ENCODE peak calls at places on chromosomes 5 and 9, in nine cellular contexts. K is neural progenitor cell, N is GM23248, W is GM23338, B is OCI-LY7, J is MM.1S, Z is hepatocyte, D is HCT116, Y is SK-N-SH. H is an unnamed sample.

GRCh38 chr9:86277072-86277471 is 5.3 kb downstream of the ISCA1 start:
- DNase-seq in Y (no peak), N (no peak), K (no peak), B (no peak), Z (no peak), W (no peak), D (no peak), J (no peak), H (no peak)

GRCh38 chr9:23343226-23343625 is 482.8 kb downstream of the ELAVL2 start:
- DNase-seq in N (no peak), D (no peak), J (no peak), K (no peak), Y (no peak), Z (no peak), B (no peak), W (no peak), H (no peak)

GRCh38 chr5:42993516-42994284 is 46.4 kb downstream of the ANXA2R start:
- DNase-seq in B (peak; percentile 46), D (no peak), K (peak; percentile 37), W (no peak), Z (no peak), J (peak; percentile 64), Y (no peak), N (peak; percentile 48), H (no peak)

GRCh38 chr5:10689391-10690081 is 71.5 kb downstream of the DAP start:
- DNase-seq in D (no peak), Y (peak; percentile 60), J (peak; percentile 10), K (peak; percentile 66), W (peak; percentile 86), N (peak; percentile 62), B (peak; percentile 40), Z (no peak), H (peak; percentile 68)

GRCh38 chr5:172525633-172526360 is 71.5 kb upstream of the SH3PXD2B start:
- DNase-seq in Y (no peak), W (no peak), D (no peak), J (no peak), K (no peak), Z (no peak), B (no peak), N (no peak), H (no peak)

GRCh38 chr9:134193912-134194535 is 29.7 kb upstream of the RNU6ATAC start:
- DNase-seq in D (no peak), J (no peak), Y (peak; percentile 12), W (no peak), K (no peak), Z (no peak), N (no peak), B (no peak), H (no peak)

GRCh38 chr5:34483442-34484033 is 172.6 kb upstream of the RAI14 start:
- DNase-seq in Y (no peak), J (no peak), Z (no peak), W (peak; percentile 47), N (no peak), B (no peak), K (peak; percentile 79), D (no peak), H (no peak)

GRCh38 chr5:21693591-21693990 is 1159.6 kb downstream of the CDH12 start:
- DNase-seq in K (no peak), D (no peak), Z (no peak), W (no peak), N (no peak), J (no peak), B (no peak), Y (no peak), H (peak; percentile 56)

GRCh38 chr9:95494416-95495371 is 22.1 kb downstream of the PTCH1 start:
- DNase-seq in Z (peak; percentile 42), D (no peak), N (peak; percentile 48), W (peak; percentile 70), J (peak; percentile 94), K (peak; percentile 65), B (peak; percentile 98), Y (peak; percentile 69), H (peak; percentile 74)

GRCh38 chr9:128995791-128996190 is 32.3 kb downstream of the SH3GLB2 start:
- DNase-seq in Z (no peak), K (no peak), N (no peak), D (no peak), Y (no peak), J (no peak), W (no peak), B (no peak), H (no peak)
- TF ChIP-seq EZH2phosphoT487 in Z (no peak), K (no peak), N (no peak), D (no peak), Y (no peak), J (no peak), W (no peak), B (no peak), H (no peak)

GRCh38 chr5:162068412-162068811 is 839 bp downstream of the GABRG2 start:
- DNase-seq in Z (peak; percentile 83), J (peak; percentile 80), N (peak; percentile 12), D (no peak), W (peak; percentile 97), B (peak; percentile 3), Y (peak; percentile 1), K (peak; percentile 94), H (peak; percentile 65)

GRCh38 chr5:162067138-162067537 is 435 bp upstream of the GABRG2 start:
- DNase-seq in B (no peak), K (no peak), Z (no peak), W (peak; percentile 25), N (no peak), J (no peak), Y (no peak), D (no peak), H (no peak)

GRCh38 chr5:162068931-162069330 is 1.4 kb downstream of the GABRG2 start:
- DNase-seq in Y (no peak), K (no peak), J (no peak), B (no peak), D (no peak), N (no peak), Z (no peak), W (no peak), H (no peak)

DNA sequence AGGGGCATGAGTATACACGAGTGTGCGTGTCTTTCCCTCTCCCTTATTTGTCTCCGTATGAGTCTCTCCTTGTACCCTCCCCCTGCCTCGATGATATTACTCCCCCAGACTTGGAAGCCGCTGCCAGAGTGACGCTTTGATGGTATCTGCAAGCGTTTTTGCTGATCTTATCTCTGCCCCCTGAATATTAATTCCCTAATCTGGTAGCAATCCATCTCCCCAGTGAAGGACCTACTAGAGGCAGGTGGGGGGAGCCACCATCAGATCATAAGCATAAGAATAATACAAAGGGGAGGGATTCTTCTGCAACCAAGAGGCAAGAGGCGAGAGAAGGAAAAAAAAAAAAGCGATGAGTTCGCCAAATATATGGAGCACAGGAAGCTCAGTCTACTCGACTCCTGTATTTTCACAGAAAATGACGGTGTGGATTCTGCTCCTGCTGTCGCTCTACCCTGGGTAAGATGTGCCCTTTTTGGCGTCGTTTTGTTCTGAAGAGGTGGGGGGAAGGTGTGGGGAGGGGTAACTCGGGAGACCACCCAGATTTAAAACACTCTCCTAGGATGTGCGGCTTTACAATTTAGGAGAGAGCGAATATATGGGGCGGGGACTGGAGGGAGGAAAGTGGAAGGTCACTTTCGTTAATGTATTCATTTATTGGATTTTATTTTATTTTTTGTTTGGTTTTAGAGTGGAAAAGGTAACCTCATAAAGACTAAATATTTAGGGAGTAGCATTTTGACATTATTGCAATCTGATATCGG is at the start of gene GABRG2:
- DNase-seq in J (no peak), Y (no peak), N (no peak), K (peak; percentile 31), Z (no peak), D (no peak), W (peak; percentile 53), B (no peak), H (no peak)
- TF ChIP-seq EZH2phosphoT487 in J (no peak), Y (no peak), N (no peak), K (no peak), Z (no peak), D (no peak), W (no peak), B (no peak), H (no peak)

GRCh38 chr9:116287721-116288120 is 134.1 kb downstream of the PAPPA start:
- DNase-seq in B (no peak), Y (no peak), J (no peak), K (no peak), Z (no peak), D (no peak), W (no peak), N (peak; percentile 87), H (peak; percentile 44)

GRCh38 chr9:116285320-116285719 is 131.7 kb downstream of the PAPPA start:
- DNase-seq in D (no peak), Z (no peak), N (no peak), W (peak; percentile 60), J (no peak), K (peak; percentile 30), Y (no peak), B (no peak), H (no peak)

GRCh38 chr9:116282598-116282997 is 129.0 kb downstream of the PAPPA start:
- DNase-seq in D (no peak), Y (no peak), N (no peak), B (no peak), Z (no peak), K (peak; percentile 60), J (no peak), W (peak; percentile 53), H (no peak)

GRCh38 chr9:116286287-116286686 is 132.7 kb downstream of the PAPPA start:
- DNase-seq in B (no peak), J (no peak), K (peak; percentile 89), D (no peak), N (no peak), Y (no peak), W (peak; percentile 92), Z (peak; percentile 32), H (no peak)

GRCh38 chr9:116284518-116284917 is 130.9 kb downstream of the PAPPA start:
- DNase-seq in N (no peak), W (no peak), K (no peak), Z (no peak), D (no peak), J (no peak), B (no peak), Y (no peak), H (no peak)
- TF ChIP-seq EZH2phosphoT487 in N (no peak), W (no peak), K (no peak), Z (no peak), D (no peak), J (no peak), B (no peak), Y (no peak), H (no peak)

GRCh38 chr9:69165581-69165980 is 8.5 kb upstream of the TJP2 start:
- DNase-seq in Y (no peak), D (no peak), Z (no peak), J (no peak), W (no peak), B (no peak), K (no peak), N (no peak), H (no peak)
- TF ChIP-seq EZH2phosphoT487 in Y (no peak), D (no peak), Z (no peak), J (no peak), W (no peak), B (no peak), K (no peak), N (no peak), H (no peak)

GRCh38 chr5:37308796-37309195 is 59.6 kb upstream of the CPLANE1 start:
- DNase-seq in Z (no peak), N (peak; percentile 36), Y (no peak), K (no peak), J (no peak), W (no peak), D (no peak), B (no peak), H (no peak)
- TF ChIP-seq EZH2phosphoT487 in Z (no peak), N (no peak), Y (no peak), K (no peak), J (no peak), W (no peak), D (no peak), B (no peak), H (no peak)

H was measured in PC-3.